ENCODE peak calls at places on chromosomes 6 and 20, in eight cellular contexts. W, Q, V, X, L, Z, T and S are unnamed samples. For H3K4me1, the result is how much of the 10 kb centered on the place peaks cover.

GRCh38 chr6:139891471-139891870 is 517.0 kb upstream of the CITED2 start:
- DNase-seq in W (no peak), Q (no peak), V (no peak), X (no peak), L (no peak), Z (no peak), T (no peak), S (no peak)

GRCh38 chr6:24478903-24479302 is 10.5 kb downstream of the GPLD1 start:
- DNase-seq in W (no peak), Q (no peak), V (no peak), X (no peak), L (no peak), Z (no peak), T (no peak), S (no peak)

GRCh38 chr6:9890893-9891292 is 524.0 kb downstream of the TFAP2A start:
- DNase-seq in W (no peak), Q (no peak), V (no peak), X (no peak), L (no peak), Z (no peak), T (no peak), S (no peak)

GRCh38 chr20:4160761-4161305 is 145.5 kb upstream of the RNF24 start:
- DNase-seq in W (no peak), Q (no peak), V (peak), X (peak), L (no peak), Z (peak), T (peak), S (no peak)

GRCh38 chr6:144013486-144013909 is 5.4 kb upstream of the PLAGL1 start:
- DNase-seq in W (peak), Q (peak), V (peak), X (peak), L (peak), Z (peak), T (peak), S (peak)

GRCh38 chr20:38260378-38261053 is at the start of gene KIAA1755:
- DNase-seq in W (peak), Q (no peak), V (no peak), X (peak), L (peak), Z (peak), T (peak), S (no peak)

GRCh38 chr6:94893327-94893726 is 684.0 kb upstream of the MANEA start:
- DNase-seq in W (no peak), Q (no peak), V (no peak), X (no peak), L (no peak), Z (no peak), T (peak), S (no peak)

GRCh38 chr6:35973670-35974222 is 50.7 kb downstream of the SLC26A8 start:
- DNase-seq in W (no peak), Q (no peak), V (no peak), X (no peak), L (peak), Z (no peak), T (peak), S (no peak)

GRCh38 chr20:16360668-16361067 is 212.6 kb downstream of the KIF16B start:
- DNase-seq in W (no peak), Q (peak), V (no peak), X (no peak), L (no peak), Z (no peak), T (no peak), S (no peak)

GRCh38 chr20:9889270-9889981 is 50.5 kb upstream of the PAK5 start:
- DNase-seq in W (no peak), Q (peak), V (no peak), X (no peak), L (no peak), Z (no peak), T (no peak), S (no peak)

GRCh38 chr20:14838663-14839650 is 501.5 kb upstream of the FLRT3 start:
- DNase-seq in W (peak), Q (no peak), V (no peak), X (no peak), L (no peak), Z (no peak), T (no peak), S (no peak)

GRCh38 chr6:139920027-139920851 is 545.8 kb upstream of the CITED2 start:
- DNase-seq in W (no peak), Q (no peak), V (no peak), X (no peak), L (no peak), Z (peak), T (no peak), S (no peak)

GRCh38 chr20:63009988-63010769 is 3.4 kb upstream of the BHLHE23 start:
- DNase-seq in W (no peak), Q (no peak), V (no peak), X (no peak), L (peak), Z (peak), T (no peak), S (no peak)

GRCh38 chr6:34608321-34609091 is 52.4 kb upstream of the SPDEF start:
- DNase-seq in W (no peak), Q (no peak), V (no peak), X (no peak), L (no peak), Z (no peak), T (no peak), S (no peak)

GRCh38 chr20:49345538-49345937 is 67.7 kb upstream of the ZNFX1 start:
- DNase-seq in W (no peak), Q (peak), V (no peak), X (no peak), L (no peak), Z (no peak), T (peak), S (no peak)

GRCh38 chr20:38970302-38970701 is 8.2 kb downstream of the DHX35 start:
- DNase-seq in W (no peak), Q (no peak), V (no peak), X (no peak), L (no peak), Z (no peak), T (peak), S (no peak)

GRCh38 chr20:19785886-19786285 is 27.8 kb downstream of the RIN2 start:
- DNase-seq in W (no peak), Q (no peak), V (no peak), X (no peak), L (no peak), Z (no peak), T (no peak), S (no peak)

GRCh38 chr6:66717786-66718185 is 1010.8 kb upstream of the EYS start:
- DNase-seq in W (no peak), Q (no peak), V (no peak), X (no peak), L (no peak), Z (no peak), T (no peak), S (no peak)

GRCh38 chr6:33837971-33838665 is 34.3 kb upstream of the MLN start:
- DNase-seq in W (no peak), Q (no peak), V (no peak), X (peak), L (no peak), Z (peak), T (no peak), S (no peak)

GRCh38 chr6:130838971-130839370 is 11.8 kb downstream of the SMLR1 start:
- DNase-seq in W (no peak), Q (no peak), V (no peak), X (no peak), L (no peak), Z (no peak), T (no peak), S (no peak)

GRCh38 chr6:130837067-130837466 is 9.9 kb downstream of the SMLR1 start:
- DNase-seq in W (no peak), Q (no peak), V (no peak), X (no peak), L (no peak), Z (no peak), T (no peak), S (no peak)

GRCh38 chr6:130839379-130839778 is 12.2 kb downstream of the SMLR1 start:
- DNase-seq in W (no peak), Q (no peak), V (no peak), X (no peak), L (no peak), Z (no peak), T (no peak), S (no peak)

GRCh38 chr6:130840050-130840449 is 12.8 kb downstream of the SMLR1 start:
- DNase-seq in W (no peak), Q (no peak), V (no peak), X (no peak), L (no peak), Z (no peak), T (no peak), S (no peak)

DNA sequence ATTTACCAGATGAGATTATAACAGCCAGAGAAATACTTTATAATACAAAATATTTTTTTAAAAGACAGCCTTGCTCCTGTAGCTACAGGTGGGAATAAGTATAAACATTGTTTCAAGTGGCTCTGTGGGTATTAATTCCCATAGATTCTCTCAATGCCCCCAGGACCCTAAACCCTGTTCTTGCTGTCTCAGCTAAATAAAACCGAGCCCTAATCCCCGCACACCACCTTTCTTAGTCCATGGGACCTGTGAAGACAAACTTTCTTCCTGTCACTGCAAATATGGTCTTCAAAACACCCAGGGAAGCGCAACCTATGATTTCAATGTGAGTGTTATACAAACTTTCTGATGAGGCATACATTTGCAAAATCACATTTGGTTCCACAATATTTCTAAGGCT is 11.0 kb downstream of the SMLR1 start:
- DNase-seq in W (no peak), Q (no peak), V (no peak), X (no peak), L (no peak), Z (no peak), T (no peak), S (no peak)
- H3K4me1 ChIP-seq in W (under half), Q (under half), V (under half), X (under half), L (under half), Z (under half), T (under half), S (under half)

DNA sequence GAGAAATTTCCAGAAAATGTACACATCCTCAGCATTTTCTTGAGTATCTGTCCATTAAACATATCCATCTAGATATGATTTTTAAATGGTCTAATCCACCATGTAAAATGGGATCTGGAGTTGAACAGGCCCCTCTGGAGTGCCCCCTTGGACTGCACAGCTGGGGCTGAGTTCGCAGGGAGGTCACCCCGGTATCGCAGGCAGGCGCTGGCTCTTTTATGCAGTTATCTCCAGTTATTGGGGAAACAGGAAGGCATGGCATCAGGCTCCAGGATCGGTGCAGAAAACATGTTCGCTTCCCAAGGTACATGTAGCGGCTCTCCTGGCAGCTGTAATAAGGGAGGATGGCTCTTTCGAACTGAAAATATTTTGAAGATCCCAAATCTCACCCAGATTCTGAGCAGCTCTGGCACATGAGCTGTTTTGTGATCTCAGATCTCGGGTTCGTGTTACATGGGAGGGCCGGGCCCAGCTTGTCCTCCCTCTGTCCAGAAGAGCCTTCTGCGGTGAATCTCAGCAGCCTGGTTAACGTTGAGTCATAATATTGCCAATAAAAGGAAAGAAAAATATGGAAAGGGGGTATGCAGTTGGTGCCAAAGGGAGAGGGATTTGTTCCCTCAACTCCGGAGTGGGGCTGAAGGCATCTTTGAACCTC is 167.7 kb downstream of the EYA2 start:
- DNase-seq in W (no peak), Q (no peak), V (no peak), X (no peak), L (no peak), Z (no peak), T (no peak), S (no peak)
- TF ChIP-seq CTCF in W (no peak), Q (no peak), V (no peak), X (no peak), L (no peak), Z (no peak), T (no peak), S (no peak)

GRCh38 chr20:45886590-45887345 is 654 bp downstream of the SPATA25 start:
- DNase-seq in W (no peak), Q (no peak), V (no peak), X (no peak), L (no peak), Z (no peak), T (no peak), S (no peak)
- H3K27ac ChIP-seq in W (no peak), Q (no peak), V (no peak), X (no peak), L (no peak), Z (no peak), T (no peak), S (no peak)

GRCh38 chr20:12391099-12391498 is 473.4 kb downstream of the BTBD3 start:
- DNase-seq in W (no peak), Q (no peak), V (no peak), X (no peak), L (no peak), Z (no peak), T (no peak), S (no peak)

GRCh38 chr20:12394786-12395185 is 477.1 kb downstream of the BTBD3 start:
- DNase-seq in W (no peak), Q (no peak), V (no peak), X (no peak), L (no peak), Z (peak), T (peak), S (no peak)

GRCh38 chr20:12395404-12396159 is 477.9 kb downstream of the BTBD3 start:
- DNase-seq in W (no peak), Q (no peak), V (no peak), X (no peak), L (no peak), Z (no peak), T (peak), S (no peak)
- H3K4me1 ChIP-seq in W (under half), Q (under half), V (under half), X (under half), L (under half), Z (under half), T (under half), S (under half)

DNA sequence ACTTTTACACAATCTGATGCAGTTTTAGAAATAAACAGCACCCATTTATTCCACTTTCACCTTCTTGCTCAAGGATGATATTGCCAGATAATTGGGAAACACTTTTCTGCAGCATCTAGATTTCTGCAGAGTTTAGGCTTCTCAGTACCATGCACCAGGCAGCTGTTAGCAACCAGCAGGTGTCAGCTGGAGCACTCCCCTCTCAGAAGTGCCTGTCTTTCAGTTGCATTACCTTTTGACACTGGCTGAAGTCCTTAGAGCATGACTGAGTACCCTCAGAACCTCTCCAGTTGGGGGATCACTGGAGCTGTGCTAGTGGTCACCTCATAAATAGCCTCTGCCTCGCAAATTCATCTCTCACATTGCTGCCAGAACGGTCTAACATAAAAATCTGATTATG is 91.2 kb downstream of the DNAH8 start:
- DNase-seq in W (no peak), Q (no peak), V (no peak), X (no peak), L (no peak), Z (no peak), T (no peak), S (no peak)
- TF ChIP-seq CTCF in W (no peak), Q (no peak), V (no peak), X (no peak), L (no peak), Z (peak), T (no peak), S (no peak)

GRCh38 chr6:11200356-11200755 is 32.1 kb downstream of the NEDD9 start:
- DNase-seq in W (no peak), Q (no peak), V (no peak), X (no peak), L (no peak), Z (no peak), T (no peak), S (no peak)

GRCh38 chr6:11202513-11203305 is 29.8 kb downstream of the NEDD9 start:
- DNase-seq in W (no peak), Q (peak), V (no peak), X (no peak), L (no peak), Z (peak), T (no peak), S (no peak)

GRCh38 chr6:11198663-11199603 is 33.5 kb downstream of the NEDD9 start:
- DNase-seq in W (no peak), Q (no peak), V (no peak), X (no peak), L (no peak), Z (no peak), T (no peak), S (no peak)

GRCh38 chr6:11201772-11202512 is 30.5 kb downstream of the NEDD9 start:
- DNase-seq in W (no peak), Q (no peak), V (no peak), X (no peak), L (no peak), Z (no peak), T (no peak), S (no peak)

DNA sequence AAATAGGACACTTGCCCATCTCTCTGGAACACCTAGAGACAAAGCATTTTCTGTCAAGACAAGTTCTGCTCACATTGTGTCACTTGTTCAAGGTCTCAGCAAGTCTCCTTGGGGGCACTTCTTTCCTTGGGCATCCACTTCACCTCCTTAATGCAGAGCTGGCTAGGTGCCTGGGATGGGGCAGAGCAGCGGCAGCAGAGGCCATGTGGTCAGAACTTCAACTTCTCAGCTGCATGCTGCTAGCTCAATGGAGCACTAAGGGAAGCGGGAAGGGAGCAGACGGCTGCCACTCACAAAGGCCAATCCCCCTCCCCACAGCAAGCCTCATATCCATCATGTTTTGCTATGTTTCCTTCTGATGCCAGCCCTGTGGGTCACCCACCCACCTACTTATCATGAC is 31.5 kb downstream of the NEDD9 start:
- DNase-seq in W (no peak), Q (no peak), V (no peak), X (no peak), L (no peak), Z (peak), T (no peak), S (no peak)
- H3K27ac ChIP-seq in W (peak), Q (no peak), V (no peak), X (no peak), L (no peak), Z (no peak), T (no peak), S (peak)